ENCODE peak calls at places on chromosome 20, in five cellular contexts. Q, T, X, U and Z are unnamed samples.

GRCh38 chr20:47860049-47860830 is 75.0 kb upstream of the SULF2 start:
- DNase-seq in Q (no peak), T (no peak), X (no peak), U (no peak), Z (no peak)

GRCh38 chr20:3340443-3340842 is 67.0 kb downstream of the DNAAF9 start:
- DNase-seq in Q (no peak), T (no peak), X (no peak), U (no peak), Z (no peak)

GRCh38 chr20:46709459-46710148 is at the start of gene SLC2A10:
- DNase-seq in Q (peak), T (no peak), X (no peak), U (no peak), Z (no peak)

GRCh38 chr20:63919130-63919529 is 24.2 kb downstream of the DNAJC5 start:
- DNase-seq in Q (peak), T (no peak), X (no peak), U (no peak), Z (no peak)

GRCh38 chr20:62908971-62909791 is 17.1 kb downstream of the DIDO1 start:
- DNase-seq in Q (no peak), T (no peak), X (no peak), U (no peak), Z (no peak)

GRCh38 chr20:6705106-6705766 is 62.2 kb upstream of the BMP2 start:
- DNase-seq in Q (no peak), T (no peak), X (no peak), U (peak), Z (no peak)

GRCh38 chr20:33821270-33821836 is 10.2 kb downstream of the CHMP4B start:
- DNase-seq in Q (no peak), T (no peak), X (no peak), U (no peak), Z (no peak)

GRCh38 chr20:11350126-11351005 is 567.3 kb upstream of the BTBD3 start:
- DNase-seq in Q (no peak), T (no peak), X (no peak), U (no peak), Z (no peak)

GRCh38 chr20:43537921-43538854 is 20.6 kb upstream of the SGK2 start:
- DNase-seq in Q (peak), T (peak), X (no peak), U (peak), Z (no peak)

GRCh38 chr20:25310268-25310920 is 62.5 kb downstream of the PYGB start:
- DNase-seq in Q (peak), T (peak), X (peak), U (no peak), Z (no peak)

GRCh38 chr20:49846206-49846807 is 33.7 kb downstream of the SLC9A8 start:
- DNase-seq in Q (peak), T (no peak), X (peak), U (peak), Z (no peak)

GRCh38 chr20:51801220-51801991 is 915 bp downstream of the SALL4 start:
- DNase-seq in Q (no peak), T (no peak), X (no peak), U (peak), Z (no peak)

GRCh38 chr20:52470561-52470960 is 279.0 kb upstream of the ZFP64 start:
- DNase-seq in Q (no peak), T (no peak), X (no peak), U (no peak), Z (no peak)

GRCh38 chr20:23995905-23996666 is 7.5 kb upstream of the GGTLC1 start:
- DNase-seq in Q (peak), T (peak), X (peak), U (no peak), Z (peak)

GRCh38 chr20:43241057-43241702 is 51.5 kb upstream of the PTPRT start:
- DNase-seq in Q (no peak), T (no peak), X (no peak), U (no peak), Z (no peak)

GRCh38 chr20:43507150-43508080 is at the start of gene L3MBTL1:
- DNase-seq in Q (peak), T (no peak), X (peak), U (no peak), Z (no peak)